ENCODE peak calls at places on chromosomes 4 and X, in six cellular contexts. R is lower lobe of right lung, M is AG10803, N is coronary artery, U is cardiac muscle cell, E is bronchial epithelial cell. Q is an unnamed sample.

GRCh38 chr4:170884965-170885583 is 795.3 kb upstream of the AADAT start:
- DNase-seq in R (no peak), M (no peak), N (no peak), U (no peak), E (peak), Q (no peak)

GRCh38 chrX:103791826-103792458 is 15.3 kb downstream of the PLP1 start:
- DNase-seq in R (no peak), M (no peak), N (no peak), U (peak), E (no peak), Q (no peak)

GRCh38 chr4:97645437-97645836 is 497.8 kb downstream of the STPG2 start:
- DNase-seq in R (no peak), M (no peak), N (no peak), U (no peak), E (no peak), Q (no peak)

GRCh38 chr4:143374771-143375170 is 38.1 kb downstream of the GAB1 start:
- DNase-seq in R (no peak), M (no peak), N (no peak), U (no peak), E (no peak), Q (no peak)

GRCh38 chrX:80808854-80809493 is 703 bp downstream of the BRWD3 start:
- DNase-seq in R (no peak), M (peak), N (peak), U (peak), E (peak), Q (peak)

GRCh38 chrX:28016823-28017222 is 35.6 kb upstream of the DCAF8L1 start:
- DNase-seq in R (no peak), M (no peak), N (no peak), U (no peak), E (peak), Q (no peak)

GRCh38 chrX:132615396-132616131 is 126.7 kb upstream of the MBNL3 start:
- DNase-seq in R (peak), M (peak), N (no peak), U (peak), E (peak), Q (peak)

GRCh38 chr4:80266267-80266901 is at the start of gene FGF5:
- DNase-seq in R (peak), M (peak), N (no peak), U (peak), E (peak), Q (peak)

GRCh38 chr4:8307126-8307525 is 37.6 kb downstream of the HTRA3 start:
- DNase-seq in R (peak), M (no peak), N (no peak), U (no peak), E (no peak), Q (no peak)

GRCh38 chrX:65667503-65668355 is at the start of gene MSN:
- DNase-seq in R (peak), M (peak), N (peak), U (peak), E (no peak), Q (peak)

GRCh38 chr4:183960912-183961569 is 55.9 kb downstream of the STOX2 start:
- DNase-seq in R (no peak), M (no peak), N (no peak), U (no peak), E (no peak), Q (peak)

GRCh38 chr4:178672512-178672911 is 1230.3 kb upstream of the AGA start:
- DNase-seq in R (no peak), M (no peak), N (no peak), U (no peak), E (no peak), Q (no peak)

GRCh38 chr4:108060164-108060563 is 70.5 kb downstream of the HADH start:
- DNase-seq in R (no peak), M (peak), N (no peak), U (peak), E (peak), Q (peak)

GRCh38 chr4:23290656-23291055 is 597.9 kb downstream of the GBA3 start:
- DNase-seq in R (no peak), M (no peak), N (no peak), U (peak), E (peak), Q (no peak)

GRCh38 chrX:100673397-100673953 is 29.5 kb downstream of the SRPX2 start:
- DNase-seq in R (no peak), M (peak), N (no peak), U (peak), E (peak), Q (no peak)

GRCh38 chr4:113564493-113564892 is 197.0 kb downstream of the CAMK2D start:
- DNase-seq in R (no peak), M (no peak), N (no peak), U (no peak), E (no peak), Q (no peak)

GRCh38 chr4:14247767-14248166 is 620.2 kb upstream of the BOD1L1 start:
- DNase-seq in R (no peak), M (no peak), N (no peak), U (no peak), E (no peak), Q (no peak)

GRCh38 chr4:54082168-54082567 is 17.8 kb upstream of the CHIC2 start:
- DNase-seq in R (no peak), M (peak), N (peak), U (peak), E (peak), Q (peak)

GRCh38 chr4:170025523-170026252 is 507 bp downstream of the MFAP3L start:
- DNase-seq in R (peak), M (peak), N (no peak), U (peak), E (no peak), Q (peak)

GRCh38 chrX:14043209-14043608 is 13.5 kb upstream of the GEMIN8 start:
- DNase-seq in R (no peak), M (no peak), N (no peak), U (no peak), E (no peak), Q (no peak)

GRCh38 chr4:8478801-8479744 is 38.5 kb downstream of the TRMT44 start:
- DNase-seq in R (no peak), M (peak), N (no peak), U (peak), E (no peak), Q (no peak)

GRCh38 chr4:7733801-7734650 is 205.6 kb downstream of the AFAP1 start:
- DNase-seq in R (peak), M (no peak), N (no peak), U (no peak), E (no peak), Q (no peak)

GRCh38 chr4:183966371-183966770 is 61.3 kb downstream of the STOX2 start:
- DNase-seq in R (no peak), M (no peak), N (no peak), U (no peak), E (no peak), Q (no peak)

GRCh38 chr4:16583764-16584163 is 314.7 kb downstream of the LDB2 start:
- DNase-seq in R (no peak), M (peak), N (no peak), U (peak), E (no peak), Q (no peak)

GRCh38 chrX:140733766-140734342 is 24.3 kb downstream of the LINC00632 start:
- DNase-seq in R (no peak), M (peak), N (no peak), U (peak), E (peak), Q (peak)
- TF ChIP-seq CTCF in R (peak), M (peak), N (peak), U (peak), E (peak), Q (peak)

GRCh38 chr4:56656346-56656643 is 24.8 kb downstream of the HOPX start:
- DNase-seq in R (no peak), M (no peak), N (no peak), U (no peak), E (no peak), Q (no peak)
- TF ChIP-seq CTCF in R (peak), M (no peak), N (no peak), U (peak), E (peak), Q (no peak)

DNA sequence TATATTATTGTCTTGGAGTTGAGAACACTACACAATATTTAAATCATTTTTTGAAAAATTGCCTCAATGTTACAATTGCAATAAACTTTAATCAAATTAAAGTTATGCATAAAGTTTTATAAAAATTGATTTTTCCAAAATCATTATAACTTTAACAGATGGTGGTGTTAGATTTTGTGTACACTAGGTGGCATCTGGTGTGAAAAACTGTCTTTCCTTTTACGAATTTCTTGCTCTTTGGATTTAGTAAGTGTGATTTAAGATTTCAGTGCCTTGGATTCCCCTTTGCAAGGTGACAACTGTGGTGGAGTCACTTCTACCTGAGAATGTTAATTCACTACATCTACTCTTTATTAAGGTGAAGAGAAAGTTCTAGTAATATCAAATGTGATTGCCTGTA is 91.6 kb downstream of the AREG start:
- DNase-seq in R (no peak), M (no peak), N (no peak), U (peak), E (no peak), Q (no peak)
- TF ChIP-seq CTCF in R (peak), M (peak), N (no peak), U (peak), E (peak), Q (no peak)

DNA sequence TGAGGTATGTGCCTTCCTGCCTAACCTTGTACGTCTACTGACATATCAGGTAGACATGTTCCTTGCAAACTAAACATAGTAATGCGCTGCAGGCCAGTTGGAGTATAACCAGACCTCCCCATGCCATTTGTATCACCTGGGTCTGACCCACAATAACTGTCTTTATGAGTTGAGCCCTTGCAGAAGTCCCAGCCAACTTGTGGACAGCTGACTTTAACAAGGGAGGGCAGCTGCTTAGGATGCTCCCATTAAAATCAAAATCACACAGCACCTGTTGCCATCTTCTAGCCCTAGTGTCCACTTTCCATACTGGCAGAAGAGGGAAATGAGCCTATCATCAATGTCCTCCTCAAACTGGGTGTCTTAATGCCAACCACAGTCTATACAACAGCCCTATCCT is 41.6 kb downstream of the KANTR start:
- DNase-seq in R (no peak), M (no peak), N (no peak), U (no peak), E (no peak), Q (no peak)
- TF ChIP-seq CTCF in R (no peak), M (no peak), N (no peak), U (no peak), E (no peak), Q (no peak)

GRCh38 chr4:35725131-35725530 is 519.2 kb downstream of the ARAP2 start:
- DNase-seq in R (no peak), M (no peak), N (no peak), U (no peak), E (peak), Q (no peak)
- TF ChIP-seq CTCF in R (no peak), M (no peak), N (no peak), U (no peak), E (no peak), Q (no peak)

GRCh38 chrX:152912121-152912520 is 14.3 kb downstream of the ZNF185 start:
- DNase-seq in R (no peak), M (no peak), N (no peak), U (no peak), E (no peak), Q (no peak)
- TF ChIP-seq CTCF in R (no peak), M (no peak), N (no peak), U (no peak), E (peak), Q (no peak)

GRCh38 chr4:4867745-4868505 is 8.5 kb downstream of the MSX1 start:
- DNase-seq in R (no peak), M (no peak), N (no peak), U (no peak), E (no peak), Q (no peak)

GRCh38 chr4:4866124-4866832 is 6.8 kb downstream of the MSX1 start:
- DNase-seq in R (no peak), M (no peak), N (no peak), U (peak), E (no peak), Q (no peak)

GRCh38 chr4:4865705-4866123 is 6.2 kb downstream of the MSX1 start:
- DNase-seq in R (no peak), M (no peak), N (no peak), U (no peak), E (no peak), Q (no peak)

GRCh38 chr4:4868506-4869379 is 9.3 kb downstream of the MSX1 start:
- DNase-seq in R (no peak), M (no peak), N (no peak), U (no peak), E (no peak), Q (no peak)

GRCh38 chr4:4866833-4867744 is 7.6 kb downstream of the MSX1 start:
- DNase-seq in R (no peak), M (no peak), N (no peak), U (peak), E (no peak), Q (no peak)
- TF ChIP-seq CTCF in R (no peak), M (no peak), N (no peak), U (peak), E (no peak), Q (no peak)